ENCODE peak calls at places on chromosomes 16 and 17, in five cellular contexts. R is GDM1, V is NCI-H345, W is SW480, H is psoas muscle. F is an unnamed sample.

GRCh38 chr16:76579277-76579676 is 302.1 kb downstream of the CNTNAP4 start:
- DNase-seq in R (no peak), V (no peak), W (no peak), H (no peak), F (no peak)

GRCh38 chr17:47802341-47803022 is 19.1 kb downstream of the OSBPL7 start:
- DNase-seq in R (no peak), V (peak; percentile 69), W (peak; percentile 81), H (no peak), F (no peak)

GRCh38 chr17:29039764-29040598 is 3.0 kb upstream of the PIPOX start:
- DNase-seq in R (no peak), V (no peak), W (peak; percentile 48), H (no peak), F (peak; percentile 35)

GRCh38 chr16:75109732-75110243 is 6.8 kb downstream of the LDHD start:
- DNase-seq in R (no peak), V (peak; percentile 15), W (no peak), H (peak; percentile 97), F (peak; percentile 47)

GRCh38 chr17:61484174-61484573 is 32.0 kb downstream of the TBX4 start:
- DNase-seq in R (no peak), V (no peak), W (no peak), H (no peak), F (no peak)

GRCh38 chr16:74224828-74225227 is 71.8 kb upstream of the PSMD7 start:
- DNase-seq in R (no peak), V (no peak), W (no peak), H (no peak), F (no peak)

GRCh38 chr17:14046978-14047377 is 22.3 kb upstream of the COX10 start:
- DNase-seq in R (no peak), V (no peak), W (no peak), H (no peak), F (no peak)

GRCh38 chr17:39235555-39236221 is 9.9 kb upstream of the STAC2 start:
- DNase-seq in R (peak; percentile 55), V (peak; percentile 76), W (peak; percentile 64), H (no peak), F (no peak)

GRCh38 chr17:41973457-41973856 is 6.9 kb downstream of the CNP start:
- DNase-seq in R (no peak), V (no peak), W (no peak), H (peak; percentile 61), F (no peak)

GRCh38 chr16:65196696-65197095 is 74.8 kb upstream of the CDH11 start:
- DNase-seq in R (no peak), V (peak; percentile 29), W (no peak), H (no peak), F (no peak)

GRCh38 chr17:2122641-2123302 is 67.9 kb downstream of the HIC1 start:
- DNase-seq in R (peak; percentile 49), V (peak; percentile 18), W (no peak), H (peak; percentile 69), F (peak; percentile 46)

GRCh38 chr17:10226930-10227695 is 28.7 kb upstream of the GAS7 start:
- DNase-seq in R (no peak), V (no peak), W (peak; percentile 53), H (peak; percentile 52), F (peak; percentile 42)

GRCh38 chr16:74730049-74730683 is 29.5 kb upstream of the MLKL start:
- DNase-seq in R (peak; percentile 48), V (no peak), W (no peak), H (no peak), F (no peak)

GRCh38 chr17:49577651-49577935 is 1.9 kb downstream of the NXPH3 start:
- DNase-seq in R (no peak), V (no peak), W (no peak), H (no peak), F (no peak)

GRCh38 chr16:66486773-66487579 is 59.9 kb downstream of the BEAN1 start:
- DNase-seq in R (no peak), V (no peak), W (no peak), H (no peak), F (peak; percentile 31)